ENCODE peak calls at places on chromosomes 11 and 22, in eight cellular contexts. N is stomach, P is esophagus muscularis mucosa, F is transverse colon, K is HepG2, D is upper lobe of left lung, Y is H1, M is suprapubic skin. W is an unnamed sample.
A peak's percentile ranks its signal among the peaks of the same experiment; 100 is the strongest.

GRCh38 chr22:44133161-44133560 is 47.6 kb upstream of the PARVG start:
- DNase-seq in D (no peak), K (no peak), N (no peak), P (no peak), Y (no peak), F (no peak), M (no peak), W (no peak)

GRCh38 chr11:69508974-69509373 is 27.5 kb downstream of the LINC01488 start:
- DNase-seq in P (no peak), F (no peak), Y (no peak), K (no peak), N (no peak), M (peak; percentile 9), D (no peak), W (no peak)

GRCh38 chr11:123260511-123261211 is 65.6 kb upstream of the CLMP start:
- DNase-seq in M (no peak), P (no peak), F (no peak), N (no peak), Y (no peak), D (no peak), K (no peak), W (no peak)

GRCh38 chr22:44735518-44736428 is 16.6 kb upstream of the ARHGAP8 start:
- DNase-seq in P (peak; percentile 95), Y (peak; percentile 100), K (peak; percentile 44), D (peak; percentile 91), F (peak; percentile 84), M (peak; percentile 81), N (peak; percentile 84), W (peak; percentile 70)

GRCh38 chr22:37726240-37726887 is 29.5 kb downstream of the TRIOBP start:
- DNase-seq in K (no peak), Y (no peak), F (no peak), N (no peak), M (no peak), D (peak; percentile 83), P (no peak), W (no peak)

GRCh38 chr11:65185869-65186341 is 4.2 kb downstream of the CAPN1 start:
- DNase-seq in Y (peak; percentile 69), M (no peak), K (no peak), F (no peak), P (no peak), N (no peak), D (no peak), W (no peak)

GRCh38 chr11:108870373-108871020 is 205.6 kb downstream of the DDX10 start:
- DNase-seq in D (no peak), K (peak; percentile 15), F (no peak), M (no peak), Y (no peak), N (no peak), P (no peak), W (no peak)

GRCh38 chr11:91248199-91248807 is 976.3 kb upstream of the FAT3 start:
- DNase-seq in F (no peak), P (no peak), K (peak; percentile 28), M (no peak), N (peak; percentile 31), D (no peak), Y (no peak), W (no peak)

GRCh38 chr11:95917188-95918036 is 6.5 kb downstream of the MTMR2 start:
- DNase-seq in D (no peak), P (no peak), N (no peak), K (no peak), M (no peak), F (no peak), Y (no peak), W (no peak)

GRCh38 chr22:35484651-35485372 is 55.8 kb upstream of the RASD2 start:
- DNase-seq in M (no peak), F (no peak), K (no peak), D (no peak), N (no peak), Y (no peak), P (no peak), W (no peak)

GRCh38 chr22:21728270-21728669 is 7.3 kb downstream of the YPEL1 start:
- DNase-seq in Y (no peak), K (no peak), P (no peak), F (no peak), M (no peak), D (no peak), N (no peak), W (no peak)

GRCh38 chr22:42863349-42863911 is 6.4 kb upstream of the ARFGAP3 start:
- DNase-seq in F (no peak), K (no peak), N (no peak), P (no peak), D (no peak), M (no peak), Y (no peak), W (no peak)

GRCh38 chr11:122717264-122717867 is 61.8 kb downstream of the UBASH3B start:
- DNase-seq in P (no peak), F (peak; percentile 64), D (no peak), K (no peak), M (no peak), Y (no peak), N (peak; percentile 27), W (no peak)

GRCh38 chr11:67274768-67275605 is 8.7 kb downstream of the GRK2 start:
- DNase-seq in P (no peak), M (peak; percentile 66), D (peak; percentile 76), F (peak; percentile 29), K (no peak), Y (no peak), N (no peak), W (no peak)

GRCh38 chr11:127445476-127445875 is 444.9 kb upstream of the KIRREL3 start:
- DNase-seq in D (no peak), N (no peak), P (peak; percentile 87), M (no peak), K (no peak), Y (no peak), F (no peak), W (no peak)

GRCh38 chr11:3040881-3041280 is 16.3 kb downstream of the CARS1 start:
- DNase-seq in M (peak; percentile 25), D (no peak), Y (no peak), P (no peak), N (no peak), F (no peak), K (no peak), W (no peak)
- H3K36me3 ChIP-seq in M (peaks cover 71% of the 10 kb centered on the region), D (peaks cover 88% of the 10 kb centered on the region), Y (peaks cover 71% of the 10 kb centered on the region), P (peaks cover 64% of the 10 kb centered on the region), N (peaks cover 47% of the 10 kb centered on the region), F (peaks cover 2% of the 10 kb centered on the region), K (peaks cover 28% of the 10 kb centered on the region), W (no peaks in the 10 kb centered on the region)

GRCh38 chr22:29145321-29146072 is 60.2 kb upstream of the EMID1 start:
- DNase-seq in K (no peak), Y (peak; percentile 46), F (no peak), M (peak; percentile 59), D (peak; percentile 70), P (no peak), N (peak; percentile 24), W (no peak)

GRCh38 chr22:29147241-29147919 is 58.3 kb upstream of the EMID1 start:
- DNase-seq in N (peak; percentile 20), Y (no peak), K (no peak), F (no peak), M (peak; percentile 34), D (no peak), P (no peak), W (no peak)

GRCh38 chr22:29146771-29147170 is 58.9 kb upstream of the EMID1 start:
- DNase-seq in F (no peak), K (no peak), Y (no peak), D (no peak), M (peak; percentile 44), N (peak; percentile 24), P (no peak), W (no peak)

GRCh38 chr22:29144786-29145160 is 60.9 kb upstream of the EMID1 start:
- DNase-seq in D (peak; percentile 66), N (peak; percentile 14), F (no peak), M (peak; percentile 50), Y (peak; percentile 42), K (no peak), P (peak; percentile 86), W (no peak)

GRCh38 chr22:29146101-29146560 is 59.6 kb upstream of the EMID1 start:
- DNase-seq in F (no peak), P (no peak), K (no peak), D (no peak), Y (peak; percentile 41), M (peak; percentile 49), N (peak; percentile 17), W (no peak)
- TF ChIP-seq EP300 in F (no peak), P (no peak), K (no peak), D (no peak), Y (no peak), M (no peak), N (no peak), W (no peak)

GRCh38 chr11:11413776-11414175 is 60.7 kb upstream of the CSNK2A3 start:
- DNase-seq in F (no peak), P (no peak), D (no peak), Y (no peak), N (no peak), M (no peak), K (no peak), W (no peak)
- H3K36me3 ChIP-seq in F (no peaks in the 10 kb centered on the region), P (no peaks in the 10 kb centered on the region), D (no peaks in the 10 kb centered on the region), Y (no peaks in the 10 kb centered on the region), N (no peaks in the 10 kb centered on the region), M (no peaks in the 10 kb centered on the region), K (no peaks in the 10 kb centered on the region), W (no peaks in the 10 kb centered on the region)

GRCh38 chr22:46263208-46263575 is at the start of gene PKDREJ:
- DNase-seq in D (no peak), P (no peak), K (no peak), Y (peak; percentile 68), M (no peak), F (no peak), N (no peak), W (no peak)

GRCh38 chr22:46269564-46269963 is 1.8 kb downstream of the TTC38 start:
- DNase-seq in Y (no peak), M (peak; percentile 31), D (no peak), F (no peak), P (no peak), N (peak; percentile 54), K (no peak), W (no peak)

GRCh38 chr22:46262449-46263207 is 515 bp downstream of the PKDREJ start:
- DNase-seq in F (peak; percentile 71), Y (peak; percentile 90), K (no peak), M (no peak), N (peak; percentile 65), P (no peak), D (peak; percentile 90), W (peak; percentile 48)

GRCh38 chr22:46272196-46272595 is 4.4 kb downstream of the TTC38 start:
- DNase-seq in K (no peak), D (no peak), P (no peak), F (no peak), N (no peak), M (peak; percentile 34), Y (no peak), W (no peak)

DNA sequence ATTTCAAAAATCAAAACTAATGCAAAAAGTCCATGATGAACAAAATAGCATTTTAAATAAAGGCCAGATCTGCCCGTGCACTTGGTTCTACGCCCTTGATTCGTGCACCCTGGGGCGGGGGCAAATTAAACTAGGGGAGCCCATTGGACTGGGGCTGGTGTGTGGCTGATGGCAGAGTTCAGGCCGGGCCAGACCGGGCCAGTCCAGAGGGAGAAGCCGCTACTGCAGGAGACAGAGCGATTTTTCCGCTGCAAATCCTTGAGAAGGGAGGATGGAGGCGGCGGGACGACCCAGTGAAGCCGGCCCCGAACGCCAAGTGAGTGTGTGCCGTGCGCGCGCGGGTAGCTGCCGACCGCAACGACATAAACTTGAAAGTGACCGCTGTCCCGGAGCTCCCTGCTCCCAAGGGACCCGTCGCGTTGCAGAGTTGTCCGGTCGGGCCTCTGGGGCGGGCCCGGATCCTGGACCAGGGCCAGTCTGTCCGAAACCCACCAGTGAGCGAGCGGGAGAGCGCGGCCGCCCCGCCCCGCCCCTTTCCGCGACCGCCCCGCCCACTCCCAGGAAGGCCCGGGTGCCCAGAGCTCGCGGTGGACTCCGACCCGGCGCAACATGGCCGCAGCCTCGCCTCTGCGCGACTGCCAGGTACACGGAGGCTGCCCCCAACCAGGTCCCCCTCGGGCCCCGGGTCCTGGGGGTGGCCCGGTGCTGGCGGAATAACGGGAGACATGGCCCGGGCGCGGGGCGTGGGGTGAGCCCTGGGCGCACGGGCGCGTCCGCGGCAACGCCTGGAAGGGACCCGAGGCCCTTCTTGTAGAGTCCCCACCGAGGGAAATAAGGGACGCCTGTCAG is at the start of gene TTC38:
- DNase-seq in M (peak; percentile 93), F (peak; percentile 94), K (peak; percentile 90), D (peak; percentile 97), N (peak; percentile 95), Y (peak; percentile 82), P (peak; percentile 97), W (peak; percentile 85)
- TF ChIP-seq EP300 in M (no peak), F (no peak), K (peak; percentile 21), D (no peak), N (no peak), Y (no peak), P (no peak), W (peak; percentile 86)